ENCODE peak calls at places on chromosomes 1 and 21, in nine cellular contexts. K is sigmoid colon, E is heart left ventricle, F is H1, Q is stomach, M is uterus, C is HCT116, I is IMR-90, S is tibial nerve. A is an unnamed sample.

GRCh38 chr1:178509608-178510007 is 3.3 kb upstream of the TEX35 start:
- DNase-seq in K (no peak), E (peak), F (no peak), Q (no peak), M (no peak), C (no peak), I (no peak), S (no peak), A (no peak)

GRCh38 chr21:18318156-18318555 is 73.5 kb downstream of the CHODL start:
- DNase-seq in K (no peak), E (no peak), F (no peak), Q (no peak), M (no peak), C (no peak), I (no peak), S (no peak), A (no peak)

GRCh38 chr1:16614361-16615252 is 1.2 kb upstream of the NBPF1 start:
- DNase-seq in K (peak), E (no peak), F (peak), Q (peak), M (peak), C (no peak), I (no peak), S (no peak), A (peak)

GRCh38 chr1:236394905-236395779 is 1.1 kb downstream of the EDARADD start:
- DNase-seq in K (no peak), E (peak), F (peak), Q (peak), M (no peak), C (no peak), I (no peak), S (no peak), A (peak)

GRCh38 chr1:8862528-8862927 is 16.0 kb downstream of the ENO1 start:
- DNase-seq in K (no peak), E (no peak), F (peak), Q (no peak), M (no peak), C (no peak), I (no peak), S (no peak), A (no peak)

GRCh38 chr1:95393434-95393833 is 159.4 kb downstream of the RWDD3 start:
- DNase-seq in K (no peak), E (no peak), F (no peak), Q (no peak), M (no peak), C (no peak), I (no peak), S (no peak), A (no peak)

GRCh38 chr1:33152685-33153432 is 29.0 kb downstream of the TRIM62 start:
- DNase-seq in K (peak), E (peak), F (peak), Q (peak), M (peak), C (no peak), I (no peak), S (peak), A (no peak)

GRCh38 chr1:248847956-248848561 is 10.0 kb downstream of the ZNF672 start:
- DNase-seq in K (no peak), E (no peak), F (no peak), Q (no peak), M (no peak), C (no peak), I (no peak), S (no peak), A (no peak)

GRCh38 chr1:108590947-108591346 is 31.0 kb downstream of the EEIG2 start:
- DNase-seq in K (no peak), E (no peak), F (no peak), Q (no peak), M (peak), C (no peak), I (peak), S (no peak), A (no peak)

GRCh38 chr1:8216005-8216404 is 101.9 kb upstream of the SLC45A1 start:
- DNase-seq in K (no peak), E (no peak), F (no peak), Q (no peak), M (no peak), C (no peak), I (peak), S (no peak), A (no peak)

DNA sequence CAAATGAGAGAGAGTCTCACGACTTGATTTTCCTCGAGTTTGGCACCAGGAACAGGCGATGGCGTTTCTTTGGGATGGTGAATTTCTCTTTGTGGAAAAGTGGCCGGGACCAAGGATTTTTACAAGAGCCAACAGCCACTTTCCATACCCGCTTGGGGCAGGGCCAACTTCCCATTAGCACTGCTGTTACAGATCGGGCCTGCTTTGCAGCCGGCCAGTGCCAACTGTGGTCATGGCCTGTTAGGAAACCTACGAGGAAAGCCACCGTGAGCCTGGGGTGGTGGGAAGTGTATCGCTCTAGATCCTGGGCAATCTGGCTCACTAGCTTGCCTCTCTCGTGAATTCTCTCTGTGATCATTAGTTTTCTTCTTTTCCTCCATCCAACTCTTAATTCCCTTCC is 185.4 kb upstream of the NFIA start:
- DNase-seq in K (no peak), E (peak), F (no peak), Q (no peak), M (no peak), C (no peak), I (no peak), S (no peak), A (peak)
- H3K27ac ChIP-seq in K (no peak), E (peak), F (no peak), Q (no peak), M (no peak), C (no peak), I (no peak), S (no peak), A (no peak)

DNA sequence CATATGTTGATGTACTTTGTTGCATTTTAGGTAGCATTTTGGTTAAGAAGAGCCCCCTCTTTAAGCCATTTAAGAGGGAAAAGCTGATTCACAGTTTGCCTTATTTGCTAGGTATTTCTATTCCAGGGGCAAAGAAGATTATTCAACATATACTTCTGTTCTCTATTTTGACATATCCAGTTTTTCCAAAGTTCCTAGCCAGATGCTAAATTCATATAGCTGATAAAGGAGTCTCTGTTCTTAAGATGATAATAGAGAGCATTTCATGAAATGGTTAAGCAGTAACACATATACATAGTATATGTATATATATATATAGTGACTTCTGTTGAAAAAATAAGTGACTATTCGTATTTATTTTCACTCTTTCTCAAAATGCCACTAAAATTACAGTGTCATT is 15.5 kb upstream of the CD55 start:
- DNase-seq in K (no peak), E (no peak), F (no peak), Q (no peak), M (no peak), C (no peak), I (no peak), S (no peak), A (no peak)
- TF ChIP-seq POLR2A in K (no peak), E (no peak), F (no peak), Q (no peak), M (no peak), C (no peak), I (no peak), S (no peak), A (no peak)

GRCh38 chr1:198672124-198672523 is 33.3 kb downstream of the PTPRC start:
- DNase-seq in K (no peak), E (no peak), F (no peak), Q (no peak), M (no peak), C (no peak), I (peak), S (no peak), A (no peak)
- H3K27ac ChIP-seq in K (no peak), E (no peak), F (no peak), Q (no peak), M (no peak), C (no peak), I (no peak), S (no peak), A (no peak)

GRCh38 chr1:184034761-184035379 is 2.7 kb downstream of the COLGALT2 start:
- DNase-seq in K (no peak), E (no peak), F (no peak), Q (no peak), M (no peak), C (no peak), I (no peak), S (no peak), A (no peak)

GRCh38 chr1:184037849-184038591 is 492 bp upstream of the COLGALT2 start:
- DNase-seq in K (no peak), E (no peak), F (no peak), Q (no peak), M (no peak), C (no peak), I (no peak), S (no peak), A (no peak)

GRCh38 chr1:184035719-184036516 is 1.6 kb downstream of the COLGALT2 start:
- DNase-seq in K (peak), E (peak), F (no peak), Q (no peak), M (no peak), C (no peak), I (no peak), S (no peak), A (peak)

GRCh38 chr1:184039126-184039525 is 1.6 kb upstream of the COLGALT2 start:
- DNase-seq in K (no peak), E (no peak), F (no peak), Q (no peak), M (no peak), C (no peak), I (no peak), S (no peak), A (no peak)

DNA sequence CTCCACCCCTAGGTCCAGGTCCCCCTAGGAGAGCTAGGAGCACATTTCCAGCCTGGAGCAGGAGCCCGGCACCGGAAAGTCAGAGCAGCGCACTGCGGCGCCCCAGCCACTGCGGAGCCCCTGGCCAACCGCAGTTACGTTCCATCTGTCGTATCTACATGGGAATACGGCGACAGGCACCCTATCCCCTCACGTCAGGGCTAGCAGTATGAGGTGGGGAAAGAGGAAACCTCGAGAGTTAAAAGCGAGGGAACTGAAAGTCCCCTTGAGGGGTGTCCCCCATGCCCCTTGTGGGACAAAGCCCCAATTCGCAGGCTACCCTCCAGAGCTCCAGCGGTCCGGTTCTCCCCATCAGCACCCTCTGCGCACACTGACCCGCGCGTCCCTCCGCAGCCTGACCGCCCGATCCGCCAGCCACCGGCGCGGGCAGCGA is 995 bp downstream of the COLGALT2 start:
- DNase-seq in K (peak), E (peak), F (peak), Q (no peak), M (no peak), C (no peak), I (no peak), S (peak), A (no peak)
- TF ChIP-seq POLR2A in K (peak), E (no peak), F (no peak), Q (no peak), M (no peak), C (no peak), I (no peak), S (peak), A (no peak)

GRCh38 chr1:181106022-181106312 is 17.5 kb downstream of the IER5 start:
- DNase-seq in K (no peak), E (no peak), F (no peak), Q (no peak), M (no peak), C (no peak), I (no peak), S (no peak), A (no peak)
- H3K27ac ChIP-seq in K (peak), E (peak), F (no peak), Q (peak), M (peak), C (peak), I (no peak), S (peak), A (peak)